ENCODE peak calls at places on chromosomes 3 and 15, in nine cellular contexts. J is tibial nerve, E is A549, Z is ovary, R is sigmoid colon, F is transverse colon, O is stomach, K is K562, Q is HepG2. A is an unnamed sample.

GRCh38 chr3:161420746-161421145 is 49.4 kb upstream of the SPTSSB start:
- DNase-seq in J (no peak), E (peak; percentile 66), Z (no peak), R (no peak), F (no peak), O (peak; percentile 62), K (no peak), Q (peak; percentile 94), A (no peak)

GRCh38 chr3:136135039-136135802 is 60.9 kb downstream of the MSL2 start:
- DNase-seq in J (no peak), E (no peak), Z (no peak), R (no peak), F (no peak), O (no peak), K (peak; percentile 84), Q (no peak), A (no peak)

GRCh38 chr3:12782172-12782815 is 14.2 kb upstream of the CAND2 start:
- DNase-seq in J (no peak), E (peak; percentile 65), Z (no peak), R (no peak), F (no peak), O (peak; percentile 37), K (peak; percentile 82), Q (no peak), A (no peak)

GRCh38 chr15:86611392-86612040 is 531.8 kb downstream of the AGBL1 start:
- DNase-seq in J (no peak), E (peak; percentile 48), Z (no peak), R (no peak), F (no peak), O (no peak), K (no peak), Q (no peak), A (no peak)

GRCh38 chr3:67957268-67957667 is 302.9 kb upstream of the SUCLG2 start:
- DNase-seq in J (no peak), E (no peak), Z (no peak), R (no peak), F (no peak), O (no peak), K (no peak), Q (no peak), A (no peak)

GRCh38 chr3:46440531-46441294 is 24.0 kb downstream of the LTF start:
- DNase-seq in J (no peak), E (no peak), Z (no peak), R (no peak), F (peak; percentile 21), O (no peak), K (no peak), Q (no peak), A (no peak)

GRCh38 chr3:132539681-132540080 is 57.4 kb upstream of the ACKR4 start:
- DNase-seq in J (no peak), E (no peak), Z (no peak), R (no peak), F (no peak), O (no peak), K (no peak), Q (no peak), A (no peak)

GRCh38 chr15:39200586-39200985 is 380.3 kb upstream of the THBS1 start:
- DNase-seq in J (no peak), E (no peak), Z (no peak), R (no peak), F (no peak), O (no peak), K (no peak), Q (no peak), A (no peak)

GRCh38 chr3:136787226-136787793 is 31.6 kb upstream of the SLC35G2 start:
- DNase-seq in J (no peak), E (no peak), Z (no peak), R (no peak), F (peak; percentile 18), O (peak; percentile 28), K (peak; percentile 21), Q (peak; percentile 27), A (no peak)

GRCh38 chr3:98602078-98602678 is 8.8 kb upstream of the CPOX start:
- DNase-seq in J (peak; percentile 55), E (peak; percentile 67), Z (no peak), R (no peak), F (no peak), O (peak; percentile 41), K (peak; percentile 57), Q (peak; percentile 53), A (no peak)

GRCh38 chr3:85740561-85740960 is 781.8 kb downstream of the CADM2 start:
- DNase-seq in J (no peak), E (no peak), Z (no peak), R (no peak), F (no peak), O (no peak), K (no peak), Q (no peak), A (no peak)

GRCh38 chr3:108936924-108937689 is 16.6 kb downstream of the GUCA1C start:
- DNase-seq in J (no peak), E (no peak), Z (no peak), R (no peak), F (no peak), O (no peak), K (no peak), Q (no peak), A (no peak)

GRCh38 chr3:43190682-43191081 is 84.8 kb upstream of the POMGNT2 start:
- DNase-seq in J (no peak), E (no peak), Z (no peak), R (no peak), F (no peak), O (no peak), K (no peak), Q (no peak), A (no peak)

GRCh38 chr3:196454935-196455334 is 22.7 kb upstream of the UBXN7 start:
- DNase-seq in J (no peak), E (no peak), Z (no peak), R (no peak), F (no peak), O (no peak), K (no peak), Q (no peak), A (no peak)

GRCh38 chr3:157335198-157335597 is 101.5 kb upstream of the PTX3 start:
- DNase-seq in J (no peak), E (no peak), Z (no peak), R (no peak), F (no peak), O (no peak), K (no peak), Q (no peak), A (no peak)

GRCh38 chr15:58628206-58629057 is 121.1 kb downstream of the ADAM10 start:
- DNase-seq in J (no peak), E (no peak), Z (no peak), R (no peak), F (no peak), O (no peak), K (no peak), Q (no peak), A (no peak)

GRCh38 chr3:22748453-22748852 is 454.7 kb upstream of the UBE2E2 start:
- DNase-seq in J (no peak), E (no peak), Z (no peak), R (no peak), F (no peak), O (no peak), K (no peak), Q (no peak), A (no peak)

GRCh38 chr3:168671091-168671490 is 575.4 kb upstream of the GOLIM4 start:
- DNase-seq in J (no peak), E (no peak), Z (no peak), R (no peak), F (peak; percentile 51), O (no peak), K (no peak), Q (no peak), A (no peak)

GRCh38 chr3:184314363-184314699 is at the start of gene EIF4G1:
- DNase-seq in J (peak; percentile 95), E (peak; percentile 93), Z (peak; percentile 97), R (peak; percentile 98), F (peak; percentile 96), O (peak; percentile 96), K (peak; percentile 96), Q (peak; percentile 82), A (peak; percentile 98)
- TF ChIP-seq POLR2A in J (peak; percentile 75), E (peak; percentile 44), Z (peak; percentile 61), R (no peak), F (peak; percentile 47), O (no peak), K (peak; percentile 62), Q (peak; percentile 74), A (no peak)

DNA sequence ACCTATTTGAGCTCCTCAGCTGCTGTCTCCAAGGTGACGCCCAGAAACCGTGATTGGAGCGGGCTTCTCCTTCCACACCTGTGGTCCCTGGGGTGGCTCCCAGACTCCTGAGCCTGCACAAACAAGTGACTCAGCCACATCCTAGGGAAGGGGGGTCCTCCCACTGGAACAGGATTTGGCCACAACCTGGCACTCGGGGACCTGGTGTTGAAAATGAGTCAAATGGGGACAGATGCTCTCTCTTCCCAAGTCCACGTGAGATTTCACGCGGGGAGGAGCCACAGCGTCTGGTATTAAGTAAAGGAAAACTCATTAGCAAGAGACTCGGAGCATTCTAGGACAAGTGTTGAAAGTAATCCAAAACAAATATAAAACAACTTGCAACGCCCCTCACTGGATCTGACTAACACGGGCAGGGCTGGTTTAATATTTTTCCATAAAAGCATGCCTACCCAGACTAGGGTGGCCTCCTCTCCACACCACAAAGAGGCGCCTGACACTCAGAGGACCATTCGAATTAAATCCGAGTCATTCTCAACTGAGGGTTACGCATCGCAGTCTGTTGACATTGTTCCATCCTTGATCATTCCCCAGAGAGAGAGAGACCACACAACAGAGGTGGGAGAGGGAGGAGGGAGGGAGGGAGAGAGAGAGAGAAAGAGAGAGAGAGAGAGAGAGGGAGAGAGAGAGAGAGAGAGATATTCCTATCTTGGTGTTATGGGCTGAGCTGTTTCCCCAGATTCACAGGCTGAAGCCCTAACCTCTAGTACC is 74.4 kb downstream of the MGLL start:
- DNase-seq in J (peak; percentile 72), E (peak; percentile 96), Z (no peak), R (peak; percentile 85), F (peak; percentile 71), O (peak; percentile 77), K (no peak), Q (no peak), A (peak; percentile 91)
- H3K4me3 ChIP-seq in J (no peak overlapping the region), E (peak overlapping the region; percentile 22), Z (no peak overlapping the region), R (no peak overlapping the region), F (no peak overlapping the region), O (no peak overlapping the region), K (no peak overlapping the region), Q (no peak overlapping the region), A (no peak overlapping the region)

GRCh38 chr15:33526532-33526931 is 215.8 kb downstream of the RYR3 start:
- DNase-seq in J (no peak), E (no peak), Z (no peak), R (no peak), F (no peak), O (no peak), K (no peak), Q (no peak), A (no peak)
- TF ChIP-seq EP300 in J (no peak), E (no peak), Z (no peak), R (no peak), F (no peak), O (no peak), K (no peak), Q (no peak), A (no peak)

DNA sequence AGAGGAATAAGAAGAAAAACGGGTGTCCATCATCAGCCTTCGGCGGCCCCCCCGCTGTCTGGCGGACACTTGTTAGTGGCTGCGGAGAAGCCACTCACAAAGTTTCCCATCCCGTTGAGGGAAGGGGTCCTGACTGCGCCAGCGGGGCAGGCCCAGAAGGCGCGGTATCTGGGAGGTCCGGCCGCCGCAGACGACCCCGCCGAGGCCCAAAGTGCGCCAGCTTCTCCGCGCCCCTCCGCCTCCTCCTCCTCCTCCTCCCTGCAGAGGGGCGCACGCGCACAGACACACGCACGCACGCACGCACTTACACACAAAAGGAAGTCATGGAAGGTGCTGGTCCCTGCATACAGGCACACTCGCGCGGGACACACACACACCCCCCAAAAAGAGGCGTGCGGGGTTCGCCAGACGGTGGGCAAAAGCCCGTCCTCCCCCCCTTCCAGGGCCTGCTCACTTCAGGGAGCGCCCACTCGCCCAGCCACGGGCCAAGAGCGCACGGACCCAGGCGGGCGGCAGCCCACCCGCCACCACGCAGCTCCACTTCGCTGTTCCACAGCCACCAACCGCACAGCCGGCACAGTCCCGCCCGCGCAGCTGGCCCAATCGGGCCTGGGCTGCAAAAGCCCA is 18.0 kb downstream of the ZNF148 start:
- DNase-seq in J (peak; percentile 25), E (peak; percentile 40), Z (peak; percentile 73), R (peak; percentile 79), F (peak; percentile 26), O (peak; percentile 33), K (no peak), Q (peak; percentile 58), A (no peak)
- TF ChIP-seq POLR2A in J (no peak), E (peak; percentile 43), Z (no peak), R (no peak), F (no peak), O (no peak), K (no peak), Q (peak; percentile 60), A (no peak)

A was measured in suprapubic skin.